ENCODE peak calls at places on chromosomes 13 and 19, in five cellular contexts. A is omental fat pad, M is kidney epithelial cell, K is cardiac fibroblast, W is neural progenitor cell. N is an unnamed sample.

GRCh38 chr13:24625324-24625723 is 54.9 kb upstream of the ATP12A start:
- DNase-seq in A (no peak), M (no peak), K (no peak), W (no peak), N (no peak)

GRCh38 chr19:3324405-3324856 is 42.0 kb upstream of the NFIC start:
- DNase-seq in A (peak), M (no peak), K (peak), W (peak), N (no peak)

GRCh38 chr19:12730054-12730453 is 4.4 kb downstream of the TRIR start:
- DNase-seq in A (no peak), M (no peak), K (no peak), W (no peak), N (no peak)

GRCh38 chr19:38290631-38291147 is 13.4 kb upstream of the C19orf33 start:
- DNase-seq in A (no peak), M (peak), K (peak), W (no peak), N (peak)

GRCh38 chr13:74651121-74651520 is 516.9 kb upstream of the KLF12 start:
- DNase-seq in A (no peak), M (no peak), K (no peak), W (no peak), N (no peak)

GRCh38 chr13:109285586-109285985 is 500.8 kb downstream of the IRS2 start:
- DNase-seq in A (no peak), M (no peak), K (no peak), W (no peak), N (no peak)

GRCh38 chr19:29784598-29785223 is 27.1 kb upstream of the CCNE1 start:
- DNase-seq in A (no peak), M (no peak), K (no peak), W (no peak), N (no peak)

GRCh38 chr19:35088514-35088913 is 27.1 kb upstream of the FXYD3 start:
- DNase-seq in A (no peak), M (peak), K (peak), W (no peak), N (peak)

GRCh38 chr19:3617463-3617862 is 9.1 kb downstream of the CACTIN start:
- DNase-seq in A (no peak), M (no peak), K (no peak), W (peak), N (no peak)

GRCh38 chr19:8593931-8594330 is 16.6 kb downstream of the ADAMTS10 start:
- DNase-seq in A (no peak), M (no peak), K (no peak), W (no peak), N (no peak)

GRCh38 chr19:6730153-6730804 is 7.1 kb downstream of the GPR108 start:
- DNase-seq in A (peak), M (no peak), K (no peak), W (peak), N (no peak)

GRCh38 chr19:4877753-4878490 is 10.5 kb upstream of the PLIN3 start:
- DNase-seq in A (no peak), M (no peak), K (no peak), W (peak), N (no peak)

GRCh38 chr13:36096411-36097184 is 34.6 kb downstream of the DCLK1 start:
- DNase-seq in A (no peak), M (peak), K (peak), W (no peak), N (no peak)

GRCh38 chr13:31765441-31765840 is 26.1 kb downstream of the RXFP2 start:
- DNase-seq in A (no peak), M (peak), K (peak), W (no peak), N (peak)

GRCh38 chr19:40629346-40629745 is 28.2 kb downstream of the LTBP4 start:
- DNase-seq in A (no peak), M (no peak), K (no peak), W (no peak), N (no peak)

GRCh38 chr19:49857834-49858590 is 7.1 kb downstream of the PTOV1 start:
- DNase-seq in A (no peak), M (no peak), K (no peak), W (no peak), N (no peak)
- TF ChIP-seq CTCF in A (no peak), M (no peak), K (no peak), W (no peak), N (no peak)

DNA sequence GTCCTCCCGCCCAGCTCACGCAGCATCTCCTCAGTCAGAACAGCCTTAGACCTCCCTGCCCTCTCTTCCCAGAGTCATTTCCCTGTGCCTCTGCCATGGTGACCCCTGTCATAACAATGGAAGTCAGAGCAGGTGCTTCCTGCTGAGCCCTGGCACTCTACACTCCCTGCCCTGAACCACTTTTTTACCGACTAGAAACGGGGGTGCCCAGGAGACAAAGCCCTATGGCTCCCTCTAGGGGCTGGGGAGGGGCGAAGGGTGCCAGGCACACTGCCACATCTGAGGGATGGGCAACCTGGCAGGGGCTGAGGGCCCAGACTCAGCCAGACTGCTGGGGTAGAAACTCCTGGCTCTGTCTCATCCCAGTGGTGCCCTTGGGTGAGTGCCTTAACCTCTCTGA is 16.4 kb downstream of the ZNF574 start:
- DNase-seq in A (no peak), M (no peak), K (peak), W (no peak), N (no peak)
- TF ChIP-seq CTCF in A (no peak), M (peak), K (peak), W (peak), N (peak)

GRCh38 chr13:37769545-37769944 is 100.0 kb downstream of the TRPC4 start:
- DNase-seq in A (no peak), M (no peak), K (no peak), W (no peak), N (no peak)

DNA sequence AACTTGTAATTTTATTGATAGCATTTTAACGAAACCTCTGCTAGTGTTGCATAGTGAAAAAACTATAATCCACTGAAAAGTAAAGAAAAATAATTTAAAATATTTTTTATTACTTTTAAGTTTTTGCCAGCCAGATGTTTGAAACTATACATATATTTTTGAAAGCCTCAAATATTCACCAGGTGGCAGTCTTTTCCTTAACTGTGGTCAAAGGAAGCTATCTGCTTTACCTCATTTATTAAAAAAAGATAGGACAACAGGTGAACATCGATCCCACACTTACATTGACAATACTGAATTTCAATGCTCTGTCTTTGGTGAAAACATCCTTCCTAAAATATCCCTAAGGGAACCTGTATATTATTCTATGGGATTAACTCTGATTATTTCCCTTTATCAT is 100.5 kb downstream of the TRPC4 start:
- DNase-seq in A (no peak), M (no peak), K (peak), W (no peak), N (no peak)
- TF ChIP-seq CTCF in A (no peak), M (peak), K (peak), W (peak), N (peak)

DNA sequence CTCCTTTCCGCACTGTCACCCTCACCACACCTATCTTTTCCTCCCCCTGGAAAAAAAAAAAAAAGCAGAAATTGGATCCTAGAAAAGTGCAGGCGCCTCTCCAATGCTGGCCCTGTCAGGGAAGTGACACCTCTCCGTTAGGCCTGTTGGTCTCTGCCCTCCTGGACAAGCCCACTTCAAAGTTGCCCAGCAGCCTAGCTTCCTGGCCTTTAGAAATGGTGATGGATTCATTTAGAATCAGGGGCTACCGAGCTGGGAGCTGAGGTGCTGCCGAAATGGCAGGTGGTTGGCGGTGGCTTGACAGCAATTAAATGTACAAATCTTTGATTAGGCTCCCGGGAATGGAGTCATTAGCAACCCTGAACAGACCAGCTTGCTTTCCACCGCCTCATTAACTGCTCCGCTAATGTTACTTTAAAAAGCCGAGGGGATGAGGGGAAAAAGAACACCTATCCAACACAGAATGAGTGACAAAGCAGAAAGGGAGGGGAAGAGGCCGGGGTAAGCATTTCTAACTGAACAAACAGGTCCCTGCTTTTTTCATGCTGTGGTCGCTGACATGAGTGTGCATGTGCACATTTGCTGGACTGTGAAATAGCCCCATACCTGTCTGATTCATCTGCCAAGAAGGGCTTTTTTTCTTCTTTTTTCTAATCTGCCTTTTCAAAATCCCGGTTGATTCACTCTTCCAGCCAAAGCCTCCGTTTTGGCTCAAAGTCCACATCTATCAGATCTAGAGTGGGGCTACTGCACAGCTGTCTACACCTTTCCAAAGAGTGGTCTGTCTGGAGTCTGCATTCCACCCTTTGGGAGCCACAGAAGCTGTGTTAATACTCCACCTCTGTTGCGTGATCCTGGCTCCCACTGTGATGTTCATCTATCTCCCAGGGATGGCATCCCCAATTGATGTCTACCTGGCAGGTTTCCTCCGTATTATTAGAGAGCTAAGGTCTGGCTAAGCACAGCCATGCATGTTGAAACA is 431.9 kb downstream of the COG6 start:
- DNase-seq in A (no peak), M (no peak), K (no peak), W (peak), N (no peak)
- TF ChIP-seq CTCF in A (no peak), M (no peak), K (no peak), W (no peak), N (no peak)

GRCh38 chr13:62320731-62321130 is 905.1 kb upstream of the PCDH20 start:
- DNase-seq in A (no peak), M (no peak), K (no peak), W (no peak), N (no peak)

GRCh38 chr13:62321139-62321538 is 905.5 kb upstream of the PCDH20 start:
- DNase-seq in A (no peak), M (no peak), K (no peak), W (no peak), N (no peak)

GRCh38 chr13:62321895-62322294 is 906.2 kb upstream of the PCDH20 start:
- DNase-seq in A (no peak), M (no peak), K (no peak), W (no peak), N (no peak)

GRCh38 chr13:62324842-62325241 is 909.2 kb upstream of the PCDH20 start:
- DNase-seq in A (no peak), M (no peak), K (no peak), W (no peak), N (no peak)

DNA sequence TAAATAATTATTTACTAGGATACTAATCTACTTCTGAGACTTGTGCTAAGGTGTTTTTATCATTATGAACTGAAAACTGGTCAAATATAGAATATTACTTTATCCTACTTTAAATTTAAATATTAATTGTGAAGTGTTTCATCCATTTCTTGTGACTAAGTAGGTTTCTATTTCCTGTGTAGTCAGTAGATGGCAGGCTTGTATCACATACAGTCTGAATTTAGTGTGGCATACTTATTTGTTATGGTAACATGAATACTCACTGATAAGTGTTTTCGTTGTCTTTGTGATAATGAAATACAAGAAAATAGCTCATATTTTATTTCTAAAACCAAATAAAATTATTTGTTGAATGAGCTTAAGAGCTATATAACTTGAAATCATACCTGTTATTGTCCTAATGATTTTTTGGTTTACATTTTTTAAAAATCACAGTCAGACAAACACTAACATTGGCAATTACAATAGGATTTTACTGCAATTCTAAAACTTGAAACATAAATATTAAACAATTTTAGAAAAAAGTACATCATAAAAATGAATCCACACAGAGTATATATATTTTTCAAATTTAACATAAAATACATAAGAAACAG is 904.6 kb upstream of the PCDH20 start:
- DNase-seq in A (no peak), M (peak), K (peak), W (peak), N (no peak)
- TF ChIP-seq CTCF in A (no peak), M (peak), K (peak), W (peak), N (peak)